ENCODE peak calls at places on chromosomes 5 and 9, in ten cellular contexts. K is psoas muscle, Q is uterus, R is hepatocyte, M is right lobe of liver, O is cardiac muscle cell, C is endodermal cell, B is mucosa of descending colon, S is transverse colon, W is neural progenitor cell. L is an unnamed sample.
A peak's percentile ranks its signal among the peaks of the same experiment; 100 is the strongest.

GRCh38 chr5:150653145-150653761 is 7.8 kb upstream of the MYOZ3 start:
- DNase-seq in O (no peak), B (no peak), C (peak; percentile 46), W (no peak), S (no peak), R (no peak), Q (no peak), M (no peak), K (no peak), L (no peak)

GRCh38 chr5:174339130-174339529 is 293.6 kb downstream of the NSG2 start:
- DNase-seq in S (no peak), O (no peak), W (no peak), R (no peak), Q (no peak), B (no peak), C (no peak), M (no peak), K (no peak), L (no peak)

GRCh38 chr5:66207800-66208561 is 63.9 kb downstream of the SREK1 start:
- DNase-seq in K (no peak), M (no peak), O (no peak), C (no peak), B (no peak), Q (peak; percentile 85), W (no peak), R (no peak), S (no peak), L (no peak)

GRCh38 chr5:125602184-125602583 is 821.0 kb upstream of the GRAMD2B start:
- DNase-seq in S (no peak), M (no peak), C (no peak), O (no peak), R (no peak), W (no peak), Q (no peak), K (no peak), B (no peak), L (no peak)

GRCh38 chr5:170749911-170750431 is 33.6 kb upstream of the GABRP start:
- DNase-seq in M (no peak), O (no peak), Q (no peak), K (no peak), B (no peak), R (no peak), W (no peak), C (peak; percentile 20), S (peak; percentile 29), L (peak; percentile 70)

GRCh38 chr5:138662599-138662998 is 87.4 kb upstream of the HSPA9 start:
- DNase-seq in B (no peak), Q (no peak), S (no peak), R (no peak), K (no peak), O (no peak), W (no peak), C (peak; percentile 66), M (no peak), L (no peak)

GRCh38 chr5:95448836-95449235 is 57.7 kb downstream of the FAM81B start:
- DNase-seq in B (no peak), M (no peak), Q (no peak), C (no peak), S (no peak), K (no peak), W (peak; percentile 18), O (no peak), R (no peak), L (no peak)

GRCh38 chr5:132081458-132081857 is 7.9 kb downstream of the CSF2 start:
- DNase-seq in Q (no peak), S (no peak), B (no peak), C (no peak), O (no peak), M (no peak), R (no peak), K (no peak), W (no peak), L (no peak)

GRCh38 chr9:136619742-136620440 is 42.8 kb upstream of the EGFL7 start:
- DNase-seq in K (peak; percentile 53), R (peak; percentile 64), M (peak; percentile 95), C (no peak), W (no peak), Q (no peak), S (peak; percentile 70), B (peak; percentile 84), O (no peak), L (no peak)

DNA sequence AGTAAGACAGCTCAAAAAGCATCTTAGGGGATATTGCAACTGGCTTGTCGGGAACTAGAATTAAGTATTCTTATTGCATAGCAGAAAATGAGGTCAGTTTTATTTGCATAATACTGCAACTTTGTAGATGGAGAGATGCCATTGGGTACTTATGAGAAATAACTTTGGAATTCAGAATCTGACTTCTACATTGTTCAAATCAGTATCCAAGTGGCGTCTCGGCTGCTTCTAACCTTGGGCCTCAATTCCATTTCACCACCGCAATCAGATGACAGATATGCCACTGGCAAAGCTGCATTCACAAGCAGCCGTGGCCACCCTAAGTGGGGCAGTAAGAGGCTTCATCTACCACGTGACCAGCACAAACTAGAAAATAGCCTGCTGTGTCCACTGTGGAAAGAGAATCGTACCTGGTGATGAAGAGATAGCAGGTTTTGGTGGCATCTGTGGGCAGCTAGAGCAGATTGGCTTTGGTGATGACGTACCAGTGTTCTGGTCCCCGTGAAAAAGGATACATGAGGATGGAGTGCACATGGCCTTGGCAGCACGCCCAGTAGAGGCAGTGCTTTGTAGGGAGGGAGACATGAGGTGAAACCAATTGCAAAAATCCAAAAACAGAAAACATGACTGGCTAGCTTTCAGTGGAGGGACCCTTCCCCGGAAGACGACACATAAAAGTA is 116.6 kb downstream of the KLHL3 start:
- DNase-seq in M (no peak), S (no peak), C (peak; percentile 10), W (no peak), K (peak; percentile 65), Q (peak; percentile 42), R (no peak), O (no peak), B (no peak), L (no peak)
- H3K4me3 ChIP-seq in M (no peak overlapping the region), S (no peak overlapping the region), C (no peak overlapping the region), W (no peak overlapping the region), K (no peak overlapping the region), Q (no peak overlapping the region), R (no peak overlapping the region), O (no peak overlapping the region), B (no peak overlapping the region), L (no peak overlapping the region)

DNA sequence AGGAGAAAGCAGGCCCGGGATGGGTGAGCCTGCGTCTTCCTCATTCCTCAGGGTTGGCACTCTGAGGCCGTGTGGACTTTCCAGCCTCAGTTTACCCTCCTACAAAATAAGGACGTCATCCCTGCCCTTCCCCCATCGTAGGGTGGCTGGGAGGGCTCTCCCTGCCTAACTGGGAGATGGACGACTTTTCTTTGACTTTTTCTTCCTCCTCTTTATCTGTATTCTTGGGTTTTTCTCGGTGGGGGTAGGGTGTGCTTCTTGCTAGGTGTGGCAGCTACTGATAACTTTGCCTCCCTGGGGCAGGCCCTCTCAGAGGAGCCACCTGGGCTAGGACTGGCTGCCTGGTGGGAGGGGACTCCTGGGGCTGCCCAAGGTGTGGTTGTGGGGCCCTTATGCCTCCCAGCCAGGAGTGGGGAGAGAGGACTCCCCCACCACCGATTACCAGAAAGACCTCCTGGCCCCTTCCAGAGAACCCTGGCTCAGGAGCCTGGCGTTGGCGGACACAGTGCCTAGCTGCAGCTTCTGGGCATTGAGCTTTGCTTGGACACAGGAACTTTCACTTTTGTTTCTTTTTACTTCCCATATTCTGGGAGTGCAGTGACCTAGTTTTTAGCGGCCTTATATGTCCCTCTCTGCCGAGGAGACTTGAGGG is 6.1 kb downstream of the GLIPR2 start:
- DNase-seq in W (no peak), M (peak; percentile 46), R (no peak), K (no peak), O (no peak), S (peak; percentile 42), C (no peak), B (peak; percentile 72), Q (no peak), L (peak; percentile 66)
- H3K4me3 ChIP-seq in W (no peak overlapping the region), M (peak overlapping the region; percentile 1), R (no peak overlapping the region), K (peak overlapping the region; percentile 16), O (no peak overlapping the region), S (no peak overlapping the region), C (no peak overlapping the region), B (no peak overlapping the region), Q (no peak overlapping the region), L (peak overlapping the region; percentile 27)

DNA sequence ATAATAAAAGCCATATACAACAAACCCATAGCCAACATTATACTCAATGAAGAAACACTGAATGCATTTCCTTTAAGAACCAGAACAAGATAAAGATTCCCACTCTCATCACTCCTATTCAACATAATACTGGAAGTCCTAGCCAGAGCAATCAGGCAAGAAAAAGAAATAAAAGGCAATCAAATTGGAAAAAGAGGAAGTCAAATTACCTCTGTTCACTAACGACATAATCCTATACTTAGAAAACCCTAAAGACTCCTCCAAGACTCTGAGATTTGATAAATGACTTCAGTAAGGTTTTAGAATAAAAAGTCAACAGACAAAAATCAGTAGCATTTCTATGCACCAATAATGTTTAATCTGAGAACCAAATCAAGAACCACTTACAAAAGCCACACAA is 36.6 kb upstream of the HTR4 start:
- DNase-seq in Q (no peak), O (no peak), W (no peak), B (no peak), M (no peak), S (no peak), R (no peak), C (no peak), K (no peak), L (no peak)
- H3K4me3 ChIP-seq in Q (no peak overlapping the region), O (no peak overlapping the region), W (no peak overlapping the region), B (no peak overlapping the region), M (no peak overlapping the region), S (no peak overlapping the region), R (no peak overlapping the region), C (no peak overlapping the region), K (no peak overlapping the region), L (no peak overlapping the region)

GRCh38 chr5:159878988-159879471 is 37.3 kb upstream of the ADRA1B start:
- DNase-seq in M (peak; percentile 56), C (peak; percentile 92), S (peak; percentile 56), R (peak; percentile 83), K (peak; percentile 77), O (peak; percentile 79), B (peak; percentile 65), Q (peak; percentile 78), W (peak; percentile 95), L (no peak)
- H3K4me3 ChIP-seq in M (no peak overlapping the region), C (no peak overlapping the region), S (no peak overlapping the region), R (no peak overlapping the region), K (no peak overlapping the region), O (no peak overlapping the region), B (no peak overlapping the region), Q (no peak overlapping the region), W (no peak overlapping the region), L (no peak overlapping the region)

DNA sequence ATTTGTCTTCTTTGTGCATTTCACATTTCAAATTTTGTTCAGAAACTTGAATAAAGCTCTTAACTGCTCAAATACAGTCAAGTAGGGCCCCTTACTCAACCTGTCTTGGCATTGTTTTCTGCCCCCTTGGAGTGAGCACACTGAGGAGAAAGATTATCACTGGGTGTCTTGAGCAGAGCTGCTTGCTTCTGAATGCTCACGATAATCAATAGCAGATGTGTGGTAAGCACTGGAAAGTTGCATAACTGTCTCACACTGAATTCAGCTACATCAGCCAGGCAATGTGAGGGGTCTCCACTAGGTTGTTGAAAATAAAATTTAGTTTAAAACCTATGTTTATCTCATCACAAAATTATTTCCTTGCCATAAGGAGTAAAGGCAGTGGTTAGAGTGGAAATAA is 7.8 kb upstream of the TNFAIP8 start:
- DNase-seq in S (no peak), M (no peak), O (no peak), K (no peak), B (no peak), C (no peak), Q (no peak), R (no peak), W (no peak), L (no peak)
- H3K4me3 ChIP-seq in S (no peak overlapping the region), M (no peak overlapping the region), O (no peak overlapping the region), K (no peak overlapping the region), B (no peak overlapping the region), C (peak overlapping the region; percentile 28), Q (no peak overlapping the region), R (no peak overlapping the region), W (no peak overlapping the region), L (no peak overlapping the region)

GRCh38 chr9:130845254-130845653 is 10.2 kb downstream of the ABL1 start:
- DNase-seq in R (no peak), Q (no peak), B (no peak), S (no peak), C (peak; percentile 32), W (no peak), M (no peak), K (peak; percentile 48), O (no peak), L (no peak)
- H3K4me3 ChIP-seq in R (no peak overlapping the region), Q (no peak overlapping the region), B (no peak overlapping the region), S (no peak overlapping the region), C (no peak overlapping the region), W (no peak overlapping the region), M (no peak overlapping the region), K (peak overlapping the region; percentile 28), O (no peak overlapping the region), L (no peak overlapping the region)

L was measured in small intestine.